ENCODE peak calls at places on chromosomes 11 and 22, in seven cellular contexts. One of them, this sample, is unnamed.

GRCh38 chr11:65859812-65860277 is 388 bp upstream of the MUS81 start:
- DNase-seq in cardiac fibroblast: no peak
- DNase-seq in ovary: no peak
- DNase-seq in right lobe of liver: peak
- DNase-seq in AG09319: no peak
- DNase-seq in AG04450: no peak
- DNase-seq in neural crest cell: no peak
- DNase-seq in this sample: no peak

GRCh38 chr11:72553748-72554147 is 119.4 kb upstream of the CLPB start:
- DNase-seq in AG09319: no peak
- DNase-seq in cardiac fibroblast: no peak
- DNase-seq in ovary: no peak
- DNase-seq in AG04450: no peak
- DNase-seq in right lobe of liver: no peak
- DNase-seq in neural crest cell: no peak
- DNase-seq in this sample: no peak

GRCh38 chr11:120306519-120307242 is 18.4 kb upstream of the TLCD5 start:
- DNase-seq in neural crest cell: no peak
- DNase-seq in ovary: no peak
- DNase-seq in cardiac fibroblast: peak
- DNase-seq in AG09319: peak
- DNase-seq in right lobe of liver: no peak
- DNase-seq in AG04450: peak
- DNase-seq in this sample: no peak

GRCh38 chr11:83044958-83045712 is 26.6 kb downstream of the RAB30 start:
- DNase-seq in AG04450: peak
- DNase-seq in right lobe of liver: no peak
- DNase-seq in cardiac fibroblast: peak
- DNase-seq in neural crest cell: no peak
- DNase-seq in AG09319: no peak
- DNase-seq in ovary: no peak
- DNase-seq in this sample: no peak

GRCh38 chr11:86459682-86460460 is 85.2 kb downstream of the CCDC81 start:
- DNase-seq in AG04450: peak
- DNase-seq in AG09319: no peak
- DNase-seq in ovary: peak
- DNase-seq in right lobe of liver: no peak
- DNase-seq in neural crest cell: no peak
- DNase-seq in cardiac fibroblast: peak
- DNase-seq in this sample: no peak

GRCh38 chr11:26846222-26846621 is 124.4 kb upstream of the SLC5A12 start:
- DNase-seq in neural crest cell: no peak
- DNase-seq in ovary: no peak
- DNase-seq in right lobe of liver: no peak
- DNase-seq in cardiac fibroblast: no peak
- DNase-seq in AG04450: no peak
- DNase-seq in AG09319: no peak
- DNase-seq in this sample: no peak

GRCh38 chr11:22192642-22193347 is at the start of gene ANO5:
- DNase-seq in neural crest cell: peak
- DNase-seq in right lobe of liver: peak
- DNase-seq in AG09319: no peak
- DNase-seq in ovary: peak
- DNase-seq in AG04450: no peak
- DNase-seq in cardiac fibroblast: peak
- DNase-seq in this sample: peak

GRCh38 chr11:86183694-86184093 is 60.9 kb upstream of the EED start:
- DNase-seq in neural crest cell: no peak
- DNase-seq in right lobe of liver: no peak
- DNase-seq in AG09319: no peak
- DNase-seq in ovary: no peak
- DNase-seq in AG04450: no peak
- DNase-seq in cardiac fibroblast: peak
- DNase-seq in this sample: no peak

GRCh38 chr22:41534219-41534618 is 10.1 kb downstream of the POLR3H start:
- DNase-seq in AG04450: no peak
- DNase-seq in ovary: no peak
- DNase-seq in cardiac fibroblast: no peak
- DNase-seq in right lobe of liver: no peak
- DNase-seq in neural crest cell: no peak
- DNase-seq in AG09319: no peak
- DNase-seq in this sample: no peak

GRCh38 chr11:100740440-100740839 is 53.4 kb downstream of the ARHGAP42 start:
- DNase-seq in neural crest cell: no peak
- DNase-seq in right lobe of liver: no peak
- DNase-seq in AG09319: no peak
- DNase-seq in cardiac fibroblast: peak
- DNase-seq in ovary: no peak
- DNase-seq in AG04450: no peak
- DNase-seq in this sample: no peak

GRCh38 chr11:87292598-87292997 is 254.9 kb downstream of the TMEM135 start:
- DNase-seq in right lobe of liver: no peak
- DNase-seq in AG04450: no peak
- DNase-seq in ovary: no peak
- DNase-seq in neural crest cell: no peak
- DNase-seq in cardiac fibroblast: no peak
- DNase-seq in AG09319: no peak
- DNase-seq in this sample: no peak

GRCh38 chr11:79439893-79440450 is 858 bp downstream of the TENM4 start:
- DNase-seq in right lobe of liver: no peak
- DNase-seq in AG09319: no peak
- DNase-seq in neural crest cell: peak
- DNase-seq in ovary: peak
- DNase-seq in cardiac fibroblast: no peak
- DNase-seq in AG04450: no peak
- DNase-seq in this sample: peak

GRCh38 chr22:43867839-43868652 is 5.7 kb upstream of the SULT4A1 start:
- DNase-seq in neural crest cell: peak
- DNase-seq in ovary: peak
- DNase-seq in AG09319: peak
- DNase-seq in AG04450: peak
- DNase-seq in cardiac fibroblast: peak
- DNase-seq in right lobe of liver: peak
- DNase-seq in this sample: no peak

GRCh38 chr22:33272866-33273265 is 214.7 kb upstream of the SYN3 start:
- DNase-seq in AG09319: no peak
- DNase-seq in ovary: no peak
- DNase-seq in right lobe of liver: no peak
- DNase-seq in AG04450: no peak
- DNase-seq in cardiac fibroblast: no peak
- DNase-seq in neural crest cell: no peak
- DNase-seq in this sample: no peak

GRCh38 chr11:15519124-15519791 is 404.5 kb downstream of the INSC start:
- DNase-seq in neural crest cell: no peak
- DNase-seq in ovary: no peak
- DNase-seq in cardiac fibroblast: no peak
- DNase-seq in AG04450: no peak
- DNase-seq in right lobe of liver: no peak
- DNase-seq in AG09319: no peak
- DNase-seq in this sample: no peak

GRCh38 chr22:43273902-43274484 is 69.2 kb downstream of the SCUBE1 start:
- DNase-seq in AG09319: no peak
- DNase-seq in neural crest cell: peak
- DNase-seq in ovary: peak
- DNase-seq in cardiac fibroblast: peak
- DNase-seq in right lobe of liver: peak
- DNase-seq in AG04450: no peak
- DNase-seq in this sample: peak

GRCh38 chr22:41092847-41093371 is 517 bp downstream of the EP300 start:
- DNase-seq in AG04450: no peak
- DNase-seq in AG09319: no peak
- DNase-seq in ovary: peak
- DNase-seq in right lobe of liver: no peak
- DNase-seq in cardiac fibroblast: peak
- DNase-seq in neural crest cell: no peak
- DNase-seq in this sample: peak

DNA sequence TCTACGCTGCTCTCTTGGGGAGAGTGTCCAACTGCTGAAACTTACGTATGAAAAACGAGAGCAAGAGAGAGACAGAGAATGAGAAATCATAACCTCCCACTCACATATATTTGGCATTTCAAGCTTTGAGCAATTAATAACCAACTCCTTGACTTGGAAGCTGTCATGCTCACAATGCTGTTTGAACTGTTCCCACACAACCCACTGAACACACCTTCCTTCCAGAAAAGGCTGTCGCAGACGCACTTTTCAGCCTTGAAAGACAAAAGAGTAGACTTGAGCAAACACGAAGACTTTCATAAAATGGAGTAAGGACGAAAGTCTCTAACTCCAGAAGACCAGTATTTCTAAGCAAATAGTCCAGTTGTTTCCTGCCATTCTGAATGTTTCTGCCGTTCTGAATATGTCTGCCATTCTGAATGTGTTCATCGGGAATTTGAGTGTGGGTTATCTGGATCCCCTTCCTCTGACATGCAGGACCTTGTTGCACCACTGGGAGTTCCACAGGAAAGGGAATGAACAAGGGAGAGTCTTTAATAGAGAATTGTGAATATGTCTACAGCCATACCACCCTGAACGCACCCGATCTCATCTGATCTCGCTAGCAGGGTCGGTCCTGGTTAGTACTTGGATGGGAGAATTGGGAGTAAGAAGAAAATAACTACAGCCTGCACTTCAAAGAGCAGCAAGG is 86.2 kb upstream of the BARX2 start:
- DNase-seq in AG09319: no peak
- DNase-seq in AG04450: no peak
- DNase-seq in neural crest cell: no peak
- DNase-seq in cardiac fibroblast: no peak
- DNase-seq in ovary: no peak
- DNase-seq in right lobe of liver: no peak
- DNase-seq in this sample: no peak
- TF ChIP-seq CTCF in AG09319: no peak
- TF ChIP-seq CTCF in AG04450: no peak
- TF ChIP-seq CTCF in neural crest cell: peak
- TF ChIP-seq CTCF in cardiac fibroblast: no peak
- TF ChIP-seq CTCF in ovary: no peak
- TF ChIP-seq CTCF in right lobe of liver: no peak
- TF ChIP-seq CTCF in this sample: peak

DNA sequence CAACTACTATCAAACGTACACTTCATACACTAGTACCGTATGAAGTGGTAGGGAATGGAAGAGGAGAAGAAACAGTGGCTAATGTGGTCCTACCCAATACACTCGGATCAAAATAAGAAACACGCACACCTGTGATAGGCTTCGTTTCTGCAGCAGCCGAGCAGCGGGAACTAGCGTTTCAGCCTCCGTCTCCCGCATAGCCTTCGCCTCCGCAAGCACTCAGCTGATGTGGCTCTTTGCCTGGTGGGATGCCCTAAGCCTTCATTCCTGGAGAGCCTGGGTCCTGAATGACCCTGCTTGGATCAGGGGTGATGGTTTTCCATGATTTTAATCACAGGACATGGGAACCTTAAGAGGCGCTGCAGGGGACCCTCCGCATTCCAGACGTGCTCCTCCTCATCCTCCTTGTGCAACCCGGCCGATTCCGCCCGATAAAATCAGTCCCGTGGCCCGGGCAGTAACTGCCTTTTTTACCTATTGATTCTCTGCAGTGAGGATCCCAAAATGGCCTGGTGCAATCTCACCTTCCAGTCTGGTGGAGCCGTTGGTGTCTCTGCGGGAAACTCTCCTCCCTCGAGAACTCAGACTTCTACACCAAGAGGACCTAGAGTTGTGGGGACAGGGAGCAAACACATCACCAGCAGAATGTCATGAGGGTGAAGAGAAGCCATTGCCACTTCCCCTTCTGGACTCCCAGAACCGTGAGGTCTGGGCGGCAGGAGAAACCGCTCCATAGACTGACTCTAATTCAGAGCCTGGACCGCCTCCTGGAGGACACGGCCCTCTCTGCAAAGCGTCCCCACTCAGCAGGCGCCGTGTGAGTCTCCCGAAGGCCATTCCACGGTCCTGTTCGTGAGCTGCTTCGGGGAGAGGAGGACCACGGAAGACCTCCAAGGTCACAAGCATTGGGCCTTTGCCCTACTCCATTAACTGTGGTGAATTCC is 8.1 kb downstream of the C11orf21 start:
- DNase-seq in AG09319: no peak
- DNase-seq in AG04450: no peak
- DNase-seq in ovary: no peak
- DNase-seq in cardiac fibroblast: no peak
- DNase-seq in right lobe of liver: peak
- DNase-seq in neural crest cell: no peak
- DNase-seq in this sample: peak
- TF ChIP-seq CTCF in AG09319: no peak
- TF ChIP-seq CTCF in AG04450: no peak
- TF ChIP-seq CTCF in ovary: no peak
- TF ChIP-seq CTCF in cardiac fibroblast: no peak
- TF ChIP-seq CTCF in right lobe of liver: no peak
- TF ChIP-seq CTCF in neural crest cell: no peak
- TF ChIP-seq CTCF in this sample: no peak

DNA sequence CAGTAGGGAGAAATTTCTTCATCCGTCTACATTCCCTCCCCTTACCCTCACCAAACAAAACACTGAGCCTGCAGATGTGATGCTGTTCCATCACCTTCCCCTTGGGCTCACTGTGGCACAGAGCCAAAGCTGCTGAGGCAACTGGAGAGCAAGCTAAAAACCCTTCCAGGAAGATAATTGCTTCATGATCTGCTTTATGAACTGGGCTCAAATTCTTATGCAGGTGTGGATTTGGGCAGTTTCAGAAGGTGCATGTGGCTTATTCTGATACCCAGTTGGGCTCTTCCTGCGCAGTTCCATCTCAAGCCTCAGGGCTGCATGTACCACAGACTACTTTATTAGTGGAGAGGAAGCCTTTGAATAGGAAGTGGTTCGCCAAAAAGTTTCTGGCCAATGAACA is 58.3 kb downstream of the AAMDC start:
- DNase-seq in AG09319: no peak
- DNase-seq in neural crest cell: no peak
- DNase-seq in cardiac fibroblast: peak
- DNase-seq in right lobe of liver: no peak
- DNase-seq in ovary: peak
- DNase-seq in AG04450: peak
- DNase-seq in this sample: no peak
- TF ChIP-seq CTCF in AG09319: peak
- TF ChIP-seq CTCF in neural crest cell: no peak
- TF ChIP-seq CTCF in cardiac fibroblast: peak
- TF ChIP-seq CTCF in right lobe of liver: no peak
- TF ChIP-seq CTCF in ovary: no peak
- TF ChIP-seq CTCF in AG04450: peak
- TF ChIP-seq CTCF in this sample: no peak

DNA sequence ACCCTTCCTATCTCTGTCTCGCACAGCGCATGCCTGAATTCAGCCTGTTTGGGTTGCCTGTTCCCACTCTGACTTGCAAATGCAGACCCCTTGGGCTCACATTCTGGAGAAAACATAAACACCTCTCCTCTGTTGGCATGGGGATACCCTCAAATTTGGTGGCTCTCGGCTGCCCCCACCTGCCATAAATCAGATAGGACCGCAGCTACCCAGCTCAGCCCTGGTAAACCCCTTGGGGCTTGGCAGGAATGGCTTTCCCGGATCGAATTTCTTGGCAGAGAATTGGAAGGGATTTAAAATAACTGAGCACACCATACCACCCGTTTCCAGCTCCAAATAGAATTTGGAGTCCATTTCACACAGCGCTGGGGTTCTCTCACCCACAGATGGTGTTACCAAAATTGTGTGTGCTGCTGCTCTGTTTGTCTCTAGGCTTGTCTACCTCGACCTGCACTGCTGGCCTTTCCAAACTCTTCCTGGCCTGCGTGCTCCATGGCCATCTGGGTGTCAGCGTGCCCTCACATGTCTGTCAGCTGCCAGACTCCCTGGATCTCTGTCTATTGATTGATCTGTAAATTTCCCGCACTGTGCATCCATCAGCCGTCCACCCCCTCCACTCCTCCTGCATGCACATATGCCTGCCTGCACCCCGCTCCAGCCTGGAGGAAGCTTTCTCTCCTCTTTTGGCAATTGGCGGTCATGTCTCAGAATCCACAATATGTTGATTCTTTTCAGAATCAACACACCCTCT is 134.0 kb downstream of the NTM start:
- DNase-seq in neural crest cell: peak
- DNase-seq in ovary: no peak
- DNase-seq in AG09319: no peak
- DNase-seq in cardiac fibroblast: peak
- DNase-seq in right lobe of liver: no peak
- DNase-seq in AG04450: no peak
- DNase-seq in this sample: peak
- TF ChIP-seq CTCF in neural crest cell: peak
- TF ChIP-seq CTCF in ovary: no peak
- TF ChIP-seq CTCF in AG09319: no peak
- TF ChIP-seq CTCF in cardiac fibroblast: no peak
- TF ChIP-seq CTCF in right lobe of liver: no peak
- TF ChIP-seq CTCF in AG04450: no peak
- TF ChIP-seq CTCF in this sample: peak

This sample was measured in glutamatergic neuron.